ENCODE peak calls at places on chromosomes 1 and 21, in nine cellular contexts. S is NCI-H1105; N is T-helper 17 cell; V is foreskin fibroblast; K is naive thymus-derived CD8-positive, alpha-beta T cell; R is SJSA1; P is breast epithelium; Q is IMR-90; G is stimulated activated CD8-positive, alpha-beta memory T cell treated with anti-CD3 and anti-CD28 coated beads, Interleukin-15, amount 100 ng/mL, for 1 hour. X is an unnamed sample.

GRCh38 chr1:40606160-40606559 is 59.3 kb downstream of the RIMS3 start:
- DNase-seq in R (no peak), K (no peak), V (no peak), N (no peak), G (no peak), P (no peak), S (no peak), Q (no peak), X (no peak)

GRCh38 chr21:25323356-25323949 is 283.8 kb downstream of the MRPL39 start:
- DNase-seq in Q (no peak), G (no peak), P (no peak), N (no peak), K (no peak), V (no peak), S (peak), R (no peak), X (no peak)

GRCh38 chr1:168733241-168733640 is 4.2 kb upstream of the DPT start:
- DNase-seq in P (no peak), V (no peak), K (no peak), G (no peak), Q (no peak), N (no peak), S (no peak), R (no peak), X (no peak)

GRCh38 chr21:29939859-29940245 is at the start of gene GRIK1:
- DNase-seq in K (no peak), R (no peak), G (no peak), S (peak), Q (no peak), N (no peak), V (peak), P (no peak), X (peak)

GRCh38 chr1:203331224-203331623 is 19.7 kb downstream of the FMOD start:
- DNase-seq in K (no peak), N (no peak), V (no peak), S (no peak), R (no peak), P (no peak), G (no peak), Q (no peak), X (peak)

GRCh38 chr1:7847599-7847998 is 5.3 kb downstream of the UTS2 start:
- DNase-seq in Q (peak), S (no peak), P (no peak), G (no peak), R (peak), V (peak), N (no peak), K (no peak), X (no peak)

GRCh38 chr1:224175615-224176014 is 7.4 kb upstream of the DEGS1 start:
- DNase-seq in K (no peak), N (no peak), R (no peak), S (peak), P (no peak), Q (peak), G (no peak), V (peak), X (peak)

GRCh38 chr1:35269190-35269988 is 880 bp downstream of the ZMYM4 start:
- DNase-seq in S (no peak), P (no peak), R (no peak), V (no peak), K (peak), Q (no peak), G (no peak), N (no peak), X (no peak)

GRCh38 chr1:9399510-9400424 is 107.1 kb downstream of the SPSB1 start:
- DNase-seq in N (no peak), V (peak), P (no peak), S (no peak), R (no peak), K (no peak), G (no peak), Q (peak), X (no peak)

GRCh38 chr1:222711319-222712252 is 705 bp downstream of the AIDA start:
- DNase-seq in Q (peak), P (no peak), S (peak), G (peak), V (peak), R (peak), N (peak), K (peak), X (peak)

GRCh38 chr1:77273891-77274290 is 7.9 kb upstream of the AK5 start:
- DNase-seq in P (no peak), N (no peak), V (peak), S (no peak), R (no peak), K (no peak), Q (peak), G (no peak), X (no peak)

GRCh38 chr21:30408782-30409494 is 13.1 kb downstream of the KRTAP13-1 start:
- DNase-seq in S (peak), R (peak), K (no peak), Q (no peak), P (peak), N (no peak), V (peak), G (no peak), X (peak)

GRCh38 chr1:225660544-225660946 is 7.6 kb upstream of the ENAH start:
- DNase-seq in K (no peak), P (no peak), G (no peak), V (no peak), R (peak), Q (no peak), N (no peak), S (no peak), X (no peak)

GRCh38 chr1:53636621-53637171 is 102.3 kb downstream of the GLIS1 start:
- DNase-seq in N (no peak), R (no peak), S (no peak), P (peak), Q (no peak), K (peak), G (no peak), V (no peak), X (peak)

GRCh38 chr1:109790735-109791494 is 27.2 kb upstream of the EPS8L3 start:
- DNase-seq in V (no peak), Q (peak), G (peak), K (peak), N (peak), R (peak), S (no peak), P (peak), X (peak)

GRCh38 chr1:83676106-83676505 is 322.8 kb downstream of the TTLL7 start:
- DNase-seq in R (no peak), S (no peak), P (no peak), G (no peak), V (peak), N (no peak), Q (no peak), K (no peak), X (no peak)